ENCODE peak calls at places on chromosomes 7 and 10, in four cellular contexts. A is activated effector memory CD4-positive, alpha-beta T cell treated with Interleukin-2 at 50 U/mL for 16 hours; T is AG04450; O is A549. Z is an unnamed sample.

GRCh38 chr7:92075455-92076158 is 58.7 kb downstream of the CYP51A1 start:
- DNase-seq in T (no peak), A (no peak), O (no peak), Z (no peak)

GRCh38 chr10:90592903-90593302 is 264.9 kb downstream of the HTR7 start:
- DNase-seq in O (peak; percentile 33), A (no peak), T (peak; percentile 51), Z (no peak)

GRCh38 chr7:81884817-81885216 is 115.0 kb upstream of the HGF start:
- DNase-seq in T (no peak), A (no peak), O (no peak), Z (no peak)

GRCh38 chr7:19920200-19920599 is 146.8 kb upstream of the TMEM196 start:
- DNase-seq in A (no peak), O (no peak), T (no peak), Z (no peak)

GRCh38 chr10:62514079-62514693 is 140.0 kb downstream of the ZNF365 start:
- DNase-seq in A (no peak), T (no peak), O (no peak), Z (no peak)

GRCh38 chr10:12135631-12136030 is 6.2 kb downstream of the SEC61A2 start:
- DNase-seq in T (peak; percentile 44), A (no peak), O (no peak), Z (no peak)

GRCh38 chr10:102254426-102254825 is 9.1 kb downstream of the GBF1 start:
- DNase-seq in T (no peak), O (no peak), A (no peak), Z (no peak)

GRCh38 chr7:158815046-158815445 is 14.3 kb downstream of the ESYT2 start:
- DNase-seq in A (no peak), O (no peak), T (no peak), Z (no peak)

GRCh38 chr7:31333301-31333700 is 7.2 kb downstream of the NEUROD6 start:
- DNase-seq in A (no peak), T (no peak), O (no peak), Z (no peak)

GRCh38 chr7:105796365-105796764 is 80.0 kb downstream of the ATXN7L1 start:
- DNase-seq in T (no peak), O (no peak), A (no peak), Z (no peak)

GRCh38 chr7:74061840-74062539 is 21.6 kb upstream of the LIMK1 start:
- DNase-seq in A (peak; percentile 70), O (peak; percentile 90), T (peak; percentile 69), Z (peak; percentile 84)

GRCh38 chr10:133158437-133158755 is 1.6 kb upstream of the KNDC1 start:
- DNase-seq in A (no peak), T (no peak), O (no peak), Z (no peak)

GRCh38 chr7:53015463-53015862 is 20.0 kb upstream of the POM121L12 start:
- DNase-seq in T (no peak), O (no peak), A (no peak), Z (no peak)

GRCh38 chr7:44975331-44976039 is 3.3 kb downstream of the MYO1G start:
- DNase-seq in O (no peak), A (no peak), T (no peak), Z (no peak)

GRCh38 chr7:139111885-139112284 is 2.4 kb upstream of the ZC3HAV1 start:
- DNase-seq in A (no peak), T (no peak), O (no peak), Z (no peak)

GRCh38 chr7:102452451-102452850 is 12.2 kb downstream of the ALKBH4 start:
- DNase-seq in T (no peak), A (no peak), O (no peak), Z (no peak)

GRCh38 chr10:59234814-59235429 is 58.5 kb downstream of the PHYHIPL start:
- DNase-seq in T (peak; percentile 15), A (no peak), O (peak; percentile 44), Z (no peak)

GRCh38 chr7:77428777-77429231 is 12.7 kb upstream of the GSAP start:
- DNase-seq in A (no peak), O (no peak), T (no peak), Z (peak; percentile 49)

GRCh38 chr7:101362334-101363195 is at the start of gene COL26A1:
- DNase-seq in A (no peak), O (peak; percentile 56), T (no peak), Z (no peak)

GRCh38 chr10:61821153-61821552 is 80.3 kb upstream of the ARID5B start:
- DNase-seq in O (peak; percentile 13), A (no peak), T (no peak), Z (no peak)

Z was measured in natural killer cell.